ENCODE peak calls at places on chromosomes 3 and 15, in five cellular contexts. G is lower lobe of right lung, P is colonic mucosa, X is tibial nerve, J is psoas muscle. F is an unnamed sample.
A peak's percentile ranks its signal among the peaks of the same experiment; 100 is the strongest.

GRCh38 chr3:60514866-60515265 is 736.4 kb downstream of the FHIT start:
- DNase-seq in G (no peak), P (no peak), X (no peak), J (no peak), F (no peak)

GRCh38 chr3:45684327-45684892 is 4.8 kb upstream of the SACM1L start:
- DNase-seq in G (no peak), P (no peak), X (no peak), J (no peak), F (no peak)

GRCh38 chr15:80818996-80819395 is 39.8 kb downstream of the CEMIP start:
- DNase-seq in G (no peak), P (no peak), X (no peak), J (no peak), F (no peak)

GRCh38 chr3:39408493-39409372 is 2.2 kb downstream of the RPSA start:
- DNase-seq in G (no peak), P (no peak), X (no peak), J (no peak), F (no peak)

GRCh38 chr3:196969001-196969659 is 497 bp upstream of the PIGZ start:
- DNase-seq in G (peak; percentile 71), P (no peak), X (no peak), J (peak; percentile 40), F (no peak)

GRCh38 chr15:71182522-71182921 is 67.3 kb downstream of the THSD4 start:
- DNase-seq in G (no peak), P (no peak), X (no peak), J (no peak), F (no peak)

GRCh38 chr15:65512807-65513416 is 4.6 kb downstream of the DPP8 start:
- DNase-seq in G (no peak), P (no peak), X (peak; percentile 70), J (peak; percentile 30), F (no peak)

GRCh38 chr3:190076601-190077444 is 43.9 kb downstream of the P3H2 start:
- DNase-seq in G (no peak), P (no peak), X (no peak), J (no peak), F (no peak)

GRCh38 chr15:45635191-45635638 is 386 bp downstream of the SQOR start:
- DNase-seq in G (peak; percentile 83), P (peak; percentile 83), X (peak; percentile 46), J (peak; percentile 84), F (peak; percentile 72)

GRCh38 chr3:47512416-47513124 is 942 bp downstream of the ELP6 start:
- DNase-seq in G (no peak), P (peak; percentile 42), X (peak; percentile 22), J (peak; percentile 26), F (no peak)

GRCh38 chr3:140950154-140950553 is 8.5 kb downstream of the SLC25A36 start:
- DNase-seq in G (no peak), P (no peak), X (no peak), J (no peak), F (no peak)

GRCh38 chr3:55521086-55522060 is 34.3 kb upstream of the WNT5A start:
- DNase-seq in G (no peak), P (no peak), X (peak; percentile 35), J (peak; percentile 26), F (no peak)

GRCh38 chr3:9141903-9142302 is 107.5 kb downstream of the SRGAP3 start:
- DNase-seq in G (no peak), P (no peak), X (no peak), J (no peak), F (no peak)

GRCh38 chr3:14512944-14513332 is 27.2 kb downstream of the GRIP2 start:
- DNase-seq in G (no peak), P (no peak), X (no peak), J (no peak), F (no peak)

GRCh38 chr3:149371001-149371722 is 6.3 kb downstream of the TM4SF1 start:
- DNase-seq in G (no peak), P (no peak), X (no peak), J (no peak), F (no peak)

GRCh38 chr15:71296032-71296686 is 180.9 kb downstream of the THSD4 start:
- DNase-seq in G (no peak), P (peak; percentile 68), X (no peak), J (no peak), F (no peak)

GRCh38 chr3:126537730-126538281 is 13.9 kb downstream of the CHST13 start:
- DNase-seq in G (peak; percentile 43), P (no peak), X (no peak), J (no peak), F (peak; percentile 0)

GRCh38 chr3:10437272-10437994 is 68.0 kb downstream of the ATP2B2 start:
- DNase-seq in G (no peak), P (no peak), X (no peak), J (no peak), F (no peak)

GRCh38 chr15:45637552-45638033 is 2.8 kb downstream of the SQOR start:
- DNase-seq in G (no peak), P (peak; percentile 76), X (peak; percentile 49), J (peak; percentile 64), F (peak; percentile 53)

GRCh38 chr15:27483124-27483523 is 512.1 kb downstream of the GABRG3 start:
- DNase-seq in G (no peak), P (no peak), X (no peak), J (no peak), F (no peak)

GRCh38 chr3:125053304-125053699 is 2.5 kb downstream of the HEG1 start:
- DNase-seq in G (no peak), P (no peak), X (no peak), J (no peak), F (no peak)

GRCh38 chr3:150535204-150535603 is 11.1 kb downstream of the SERP1 start:
- DNase-seq in G (peak; percentile 53), P (no peak), X (no peak), J (no peak), F (no peak)

GRCh38 chr3:162780313-162780712 is 1283.7 kb downstream of the OTOL1 start:
- DNase-seq in G (no peak), P (no peak), X (no peak), J (no peak), F (no peak)

GRCh38 chr3:107861904-107862303 is 228.9 kb downstream of the CD47 start:
- DNase-seq in G (no peak), P (no peak), X (no peak), J (no peak), F (no peak)

GRCh38 chr3:129413687-129414506 is 14.5 kb downstream of the EFCAB12 start:
- DNase-seq in G (no peak), P (no peak), X (no peak), J (no peak), F (no peak)

GRCh38 chr15:69298697-69299441 is at the start of gene PAQR5:
- DNase-seq in G (peak; percentile 81), P (peak; percentile 77), X (no peak), J (peak; percentile 31), F (no peak)

GRCh38 chr3:30353711-30354467 is 252.5 kb upstream of the TGFBR2 start:
- DNase-seq in G (no peak), P (no peak), X (no peak), J (no peak), F (no peak)

GRCh38 chr3:30350011-30350410 is 256.4 kb upstream of the TGFBR2 start:
- DNase-seq in G (no peak), P (no peak), X (no peak), J (no peak), F (no peak)

GRCh38 chr3:30349507-30349906 is 256.9 kb upstream of the TGFBR2 start:
- DNase-seq in G (no peak), P (no peak), X (no peak), J (no peak), F (no peak)

GRCh38 chr3:30352919-30353318 is 253.5 kb upstream of the TGFBR2 start:
- DNase-seq in G (no peak), P (no peak), X (no peak), J (no peak), F (no peak)

DNA sequence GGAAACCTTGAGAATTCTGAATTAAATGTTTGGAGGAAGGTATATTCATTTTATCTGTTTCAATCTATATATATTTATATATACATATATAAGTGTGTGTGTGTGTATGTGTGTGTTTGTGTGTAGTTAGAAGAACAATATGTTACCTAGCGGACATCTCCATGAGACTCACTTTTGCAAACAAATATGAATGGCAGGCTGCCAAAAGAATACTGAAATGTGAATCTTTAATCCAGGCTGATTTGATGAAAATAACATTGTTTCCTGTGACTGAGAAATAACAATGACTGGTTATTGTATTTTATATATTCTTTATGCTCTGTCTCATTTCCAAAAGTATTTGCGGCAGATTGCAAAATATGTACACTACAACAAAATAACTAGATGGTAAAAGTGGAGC is 255.5 kb upstream of the TGFBR2 start:
- DNase-seq in G (no peak), P (no peak), X (no peak), J (no peak), F (no peak)
- H3K4me1 ChIP-seq in G (peaks cover 28% of the 10 kb centered on the region), P (peaks cover 3% of the 10 kb centered on the region), X (peaks cover 6% of the 10 kb centered on the region), J (peaks cover 26% of the 10 kb centered on the region), F (peaks cover 21% of the 10 kb centered on the region)

GRCh38 chr15:67821784-67822451 is 3.4 kb upstream of the SKOR1 start:
- DNase-seq in G (no peak), P (no peak), X (no peak), J (peak; percentile 1), F (no peak)
- H3K27me3 ChIP-seq in G (peaks cover 100% of the 10 kb centered on the region), P (peaks cover 75% of the 10 kb centered on the region), X (peaks cover 10% of the 10 kb centered on the region), J (peaks cover 99% of the 10 kb centered on the region), F (peaks cover 84% of the 10 kb centered on the region)

GRCh38 chr3:44065741-44066140 is 175.9 kb upstream of the TOPAZ1 start:
- DNase-seq in G (no peak), P (no peak), X (no peak), J (no peak), F (no peak)
- TF ChIP-seq CTCF in G (no peak), P (no peak), X (no peak), J (no peak), F (no peak)

DNA sequence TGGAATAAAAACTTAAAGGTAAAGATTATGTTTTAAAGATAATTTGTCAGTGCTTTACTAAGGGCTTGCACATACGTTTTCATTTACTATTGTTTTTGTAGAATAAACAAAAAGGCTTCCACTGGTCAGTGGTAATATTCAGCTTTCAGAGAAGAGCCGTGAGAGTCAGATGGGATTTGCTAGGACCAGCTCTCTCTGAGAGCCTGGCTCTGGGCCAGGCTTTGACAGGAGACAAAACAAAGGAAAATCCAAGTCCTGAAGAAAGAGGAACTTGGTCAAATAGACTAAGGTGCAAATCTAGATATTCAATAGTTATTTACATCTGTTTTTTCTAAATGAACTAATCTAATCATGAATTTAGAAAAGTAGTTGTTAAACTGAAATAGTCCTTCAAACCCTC is 54.9 kb upstream of the FILIP1L start:
- DNase-seq in G (no peak), P (no peak), X (no peak), J (peak; percentile 16), F (no peak)
- H3K4me1 ChIP-seq in G (no peaks in the 10 kb centered on the region), P (no peaks in the 10 kb centered on the region), X (peaks cover 9% of the 10 kb centered on the region), J (peaks cover 59% of the 10 kb centered on the region), F (peaks cover 34% of the 10 kb centered on the region)

GRCh38 chr3:147354621-147355020 is 51.7 kb downstream of the ZIC4 start:
- DNase-seq in G (no peak), P (no peak), X (no peak), J (no peak), F (no peak)
- H3K27me3 ChIP-seq in G (peaks cover 70% of the 10 kb centered on the region), P (peaks cover 50% of the 10 kb centered on the region), X (peaks cover 4% of the 10 kb centered on the region), J (peaks cover 66% of the 10 kb centered on the region), F (peaks cover 61% of the 10 kb centered on the region)

DNA sequence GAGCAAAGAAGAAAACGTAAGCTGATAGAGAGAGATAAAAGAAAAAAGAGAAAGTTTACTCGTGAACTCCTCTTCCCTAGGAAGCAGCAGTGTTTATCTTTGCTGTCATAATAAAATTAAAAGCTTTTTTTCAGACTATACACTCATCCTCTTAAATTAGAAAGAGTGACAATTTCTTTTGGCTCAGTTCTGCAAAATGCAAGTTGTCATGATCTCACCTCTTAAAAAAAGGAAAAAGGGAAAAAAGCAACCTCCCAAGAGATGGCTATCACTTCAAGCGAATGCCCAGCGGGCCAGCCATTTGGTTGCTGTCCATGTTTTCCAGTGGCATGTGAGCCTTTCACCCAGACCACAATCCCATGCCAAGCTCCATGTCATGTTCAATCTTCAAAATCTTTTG is 7.0 kb upstream of the THBS1 start:
- DNase-seq in G (no peak), P (no peak), X (no peak), J (no peak), F (no peak)
- TF ChIP-seq CTCF in G (no peak), P (no peak), X (no peak), J (no peak), F (no peak)